ENCODE peak calls at places on chromosome 15, in ten cellular contexts. U is uterus; A is stimulated activated CD8-positive, alpha-beta memory T cell treated with anti-CD3 and anti-CD28 coated beads, Interleukin-2, amount 100 ng/mL, for 1 hour; B is GM13977; Z is activated naive CD8-positive, alpha-beta T cell treated with anti-CD3 and anti-CD28 coated beads, Interleukin-2, amount 50 U/mL, for 24 hours; O is heart left ventricle; N is HEK293T; J is left cardiac atrium; W is HFFc6; Y is Karpas-422. D is an unnamed sample.

GRCh38 chr15:101108458-101108775 is 143.4 kb downstream of the CHSY1 start:
- DNase-seq in U (no peak), A (no peak), B (no peak), Z (no peak), O (no peak), N (no peak), J (no peak), W (no peak), Y (no peak), D (no peak)

GRCh38 chr15:94352940-94353820 is 121.8 kb downstream of the MCTP2 start:
- DNase-seq in U (no peak), A (no peak), B (no peak), Z (no peak), O (no peak), N (no peak), J (no peak), W (no peak), Y (no peak), D (no peak)

GRCh38 chr15:92438471-92438870 is 44.8 kb downstream of the ST8SIA2 start:
- DNase-seq in U (no peak), A (no peak), B (no peak), Z (no peak), O (no peak), N (no peak), J (no peak), W (no peak), Y (no peak), D (no peak)

GRCh38 chr15:23687143-23687470 is at the start of gene NDN:
- DNase-seq in U (peak), A (no peak), B (no peak), Z (peak), O (peak), N (no peak), J (peak), W (no peak), Y (no peak), D (no peak)

GRCh38 chr15:64029111-64029510 is 17.2 kb downstream of the DAPK2 start:
- DNase-seq in U (no peak), A (no peak), B (no peak), Z (no peak), O (no peak), N (no peak), J (no peak), W (no peak), Y (no peak), D (no peak)

GRCh38 chr15:64191971-64192830 is 29.4 kb upstream of the PPIB start:
- DNase-seq in U (no peak), A (no peak), B (no peak), Z (no peak), O (no peak), N (no peak), J (no peak), W (no peak), Y (peak), D (no peak)

GRCh38 chr15:60392601-60392985 is 5.2 kb downstream of the ANXA2 start:
- DNase-seq in U (no peak), A (no peak), B (no peak), Z (no peak), O (no peak), N (no peak), J (no peak), W (peak), Y (no peak), D (no peak)

GRCh38 chr15:57747206-57747605 is 40.7 kb downstream of the POLR2M start:
- DNase-seq in U (peak), A (no peak), B (no peak), Z (no peak), O (no peak), N (no peak), J (peak), W (no peak), Y (no peak), D (no peak)

GRCh38 chr15:38750816-38751215 is 186.2 kb upstream of the RASGRP1 start:
- DNase-seq in U (no peak), A (no peak), B (no peak), Z (no peak), O (no peak), N (no peak), J (no peak), W (no peak), Y (no peak), D (no peak)

GRCh38 chr15:65953622-65954021 is 84.3 kb downstream of the RAB11A start:
- DNase-seq in U (no peak), A (no peak), B (no peak), Z (no peak), O (no peak), N (no peak), J (no peak), W (no peak), Y (no peak), D (no peak)

GRCh38 chr15:66763186-66764066 is 61.4 kb downstream of the SMAD6 start:
- DNase-seq in U (peak), A (no peak), B (no peak), Z (no peak), O (peak), N (no peak), J (peak), W (no peak), Y (no peak), D (no peak)

GRCh38 chr15:73437541-73438109 is 5.3 kb upstream of the REC114 start:
- DNase-seq in U (no peak), A (no peak), B (no peak), Z (no peak), O (no peak), N (no peak), J (no peak), W (no peak), Y (no peak), D (no peak)

GRCh38 chr15:43492266-43492665 is 690 bp downstream of the TP53BP1 start:
- DNase-seq in U (no peak), A (no peak), B (no peak), Z (no peak), O (no peak), N (no peak), J (no peak), W (no peak), Y (peak), D (no peak)

GRCh38 chr15:49863431-49864205 is 242.8 kb downstream of the DTWD1 start:
- DNase-seq in U (no peak), A (no peak), B (no peak), Z (no peak), O (no peak), N (no peak), J (no peak), W (peak), Y (no peak), D (peak)

GRCh38 chr15:84034831-84035753 is 200.5 kb upstream of the GOLGA6L4 start:
- DNase-seq in U (no peak), A (no peak), B (peak), Z (no peak), O (no peak), N (peak), J (no peak), W (no peak), Y (peak), D (no peak)

GRCh38 chr15:85704021-85704420 is 90.7 kb downstream of the KLHL25 start:
- DNase-seq in U (no peak), A (no peak), B (no peak), Z (peak), O (no peak), N (no peak), J (no peak), W (no peak), Y (peak), D (no peak)

GRCh38 chr15:79083154-79083553 is 7.4 kb downstream of the RASGRF1 start:
- DNase-seq in U (no peak), A (no peak), B (no peak), Z (no peak), O (no peak), N (no peak), J (no peak), W (no peak), Y (no peak), D (no peak)

GRCh38 chr15:33142708-33143107 is 51.8 kb downstream of the FMN1 start:
- DNase-seq in U (no peak), A (no peak), B (no peak), Z (no peak), O (no peak), N (no peak), J (no peak), W (no peak), Y (no peak), D (no peak)

GRCh38 chr15:90062023-90062728 is 40.1 kb downstream of the IDH2 start:
- DNase-seq in U (peak), A (no peak), B (no peak), Z (peak), O (peak), N (no peak), J (peak), W (no peak), Y (peak), D (no peak)